ENCODE peak calls at places on chromosomes 4 and X, in four cellular contexts. A is ovary, Y is heart left ventricle, L is HCT116. G is an unnamed sample. For H3K27me3, the result is how much of the 10 kb centered on the place peaks cover.

GRCh38 chr4:7766086-7766485 is 173.6 kb downstream of the AFAP1 start:
- DNase-seq in A (no peak), L (no peak), Y (no peak), G (no peak)

GRCh38 chr4:98027827-98028226 is 115.4 kb downstream of the STPG2 start:
- DNase-seq in L (peak), A (no peak), Y (no peak), G (no peak)

GRCh38 chrX:7147431-7147977 is at the start of gene STS:
- DNase-seq in L (no peak), A (peak), Y (peak), G (peak)

GRCh38 chrX:10077425-10078188 is 79.2 kb upstream of the CLCN4 start:
- DNase-seq in A (no peak), L (no peak), Y (no peak), G (no peak)

GRCh38 chr4:23382880-23383279 is 507.0 kb downstream of the PPARGC1A start:
- DNase-seq in L (no peak), Y (no peak), A (no peak), G (no peak)

GRCh38 chrX:29913647-29914046 is 301.7 kb upstream of the MAGEB2 start:
- DNase-seq in L (no peak), Y (no peak), A (no peak), G (no peak)

GRCh38 chr4:38313175-38313574 is 350.8 kb upstream of the KLF3 start:
- DNase-seq in L (no peak), A (no peak), Y (no peak), G (no peak)

GRCh38 chr4:21915761-21916160 is 32.8 kb downstream of the KCNIP4 start:
- DNase-seq in A (no peak), L (no peak), Y (no peak), G (no peak)

GRCh38 chr4:8607603-8608481 is 15.3 kb downstream of the CPZ start:
- DNase-seq in L (no peak), A (peak), Y (no peak), G (no peak)

DNA sequence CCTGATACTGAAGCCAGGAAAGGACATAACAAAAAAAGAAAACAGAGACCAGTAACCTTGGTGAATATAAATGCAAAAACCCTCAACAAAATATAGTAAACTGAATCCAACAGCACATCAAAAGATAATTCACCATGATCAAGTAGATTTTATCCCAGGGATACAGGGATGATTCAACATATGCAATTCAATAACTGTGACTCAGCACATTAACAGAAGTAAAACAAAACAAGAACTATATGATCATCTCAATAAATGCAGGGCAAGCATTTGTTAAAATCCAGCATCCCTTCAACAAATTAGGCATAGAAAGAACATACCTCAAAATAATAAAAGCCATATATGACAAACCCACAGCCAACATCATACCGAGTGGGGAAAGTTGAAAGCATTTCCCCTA is 112.0 kb downstream of the HHIP start:
- DNase-seq in A (no peak), Y (no peak), L (no peak), G (no peak)
- H3K4me3 ChIP-seq in A (no peak), Y (no peak), L (no peak), G (no peak)

DNA sequence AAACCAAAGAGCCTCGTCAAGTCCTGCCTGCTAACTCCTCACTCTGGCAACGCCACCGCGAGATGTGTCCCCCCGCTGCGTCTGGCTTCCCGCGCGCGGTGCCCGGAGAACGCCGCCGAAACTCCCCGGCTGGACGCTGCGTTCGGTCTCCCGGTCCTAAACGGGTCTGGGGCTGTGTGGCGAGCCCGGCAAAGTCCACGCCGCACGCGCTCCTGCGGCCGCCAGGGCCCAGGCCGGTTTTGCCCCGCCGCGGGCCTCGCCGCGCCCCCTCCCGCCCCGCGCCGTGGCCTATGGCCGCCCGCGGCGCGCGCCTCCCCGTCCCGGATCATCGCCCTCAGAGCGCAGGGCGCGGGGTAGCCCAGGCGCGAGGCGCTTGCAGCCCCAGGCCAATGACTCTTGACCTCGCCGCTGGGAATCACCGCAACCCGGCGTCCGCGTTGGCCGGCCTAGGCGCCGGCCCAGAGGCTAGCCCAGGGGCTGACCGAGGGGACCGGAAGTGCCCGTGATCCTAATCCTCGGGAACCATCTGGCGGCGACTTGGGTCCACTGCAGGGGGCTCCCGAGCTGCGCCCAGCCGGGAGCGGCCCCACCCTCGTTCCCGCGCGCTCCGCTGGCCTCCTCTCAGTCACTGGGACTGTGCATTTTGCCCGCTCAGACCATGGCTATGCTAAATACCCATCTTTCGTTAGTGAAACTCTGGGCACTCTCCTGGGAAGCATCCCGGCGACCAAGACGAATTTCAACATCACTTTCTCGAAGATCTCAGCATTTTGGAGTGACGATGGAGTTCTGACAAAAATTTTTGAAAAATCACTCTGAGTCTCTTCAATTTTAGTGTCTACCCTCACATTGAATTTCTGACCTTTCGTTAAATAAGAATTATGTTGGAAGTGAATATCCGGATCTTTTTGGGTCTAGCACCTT is at the start of gene AADAT:
- DNase-seq in Y (peak), L (peak), A (peak), G (peak)
- TF ChIP-seq POLR2A in Y (no peak), L (peak), A (no peak), G (no peak)

GRCh38 chr4:114383721-114384120 is 214.9 kb upstream of the UGT8 start:
- DNase-seq in A (no peak), L (peak), Y (no peak), G (no peak)
- H3K27me3 ChIP-seq in A (under half), L (under half), Y (under half), G (under half)

DNA sequence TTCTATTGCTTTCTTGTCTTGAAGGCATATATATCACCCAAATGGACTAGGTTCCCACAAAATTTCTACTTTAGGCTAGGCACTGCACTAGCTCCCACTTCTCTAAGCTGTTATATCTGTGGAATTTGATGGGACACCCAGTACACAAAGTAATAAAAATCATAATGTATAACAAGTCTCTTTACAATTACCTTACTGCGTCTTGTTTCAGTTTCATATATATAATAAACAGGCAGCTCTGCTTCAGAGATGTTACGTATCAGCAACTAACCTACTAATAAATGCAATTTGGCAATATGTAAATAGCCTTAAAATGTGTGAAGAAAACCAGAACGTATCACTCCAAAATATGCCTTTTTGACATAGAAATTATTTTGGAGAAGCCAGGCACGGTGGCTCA is 42.0 kb upstream of the UGDH start:
- DNase-seq in L (no peak), A (no peak), Y (no peak), G (no peak)
- H3K4me3 ChIP-seq in L (no peak), A (no peak), Y (no peak), G (no peak)

DNA sequence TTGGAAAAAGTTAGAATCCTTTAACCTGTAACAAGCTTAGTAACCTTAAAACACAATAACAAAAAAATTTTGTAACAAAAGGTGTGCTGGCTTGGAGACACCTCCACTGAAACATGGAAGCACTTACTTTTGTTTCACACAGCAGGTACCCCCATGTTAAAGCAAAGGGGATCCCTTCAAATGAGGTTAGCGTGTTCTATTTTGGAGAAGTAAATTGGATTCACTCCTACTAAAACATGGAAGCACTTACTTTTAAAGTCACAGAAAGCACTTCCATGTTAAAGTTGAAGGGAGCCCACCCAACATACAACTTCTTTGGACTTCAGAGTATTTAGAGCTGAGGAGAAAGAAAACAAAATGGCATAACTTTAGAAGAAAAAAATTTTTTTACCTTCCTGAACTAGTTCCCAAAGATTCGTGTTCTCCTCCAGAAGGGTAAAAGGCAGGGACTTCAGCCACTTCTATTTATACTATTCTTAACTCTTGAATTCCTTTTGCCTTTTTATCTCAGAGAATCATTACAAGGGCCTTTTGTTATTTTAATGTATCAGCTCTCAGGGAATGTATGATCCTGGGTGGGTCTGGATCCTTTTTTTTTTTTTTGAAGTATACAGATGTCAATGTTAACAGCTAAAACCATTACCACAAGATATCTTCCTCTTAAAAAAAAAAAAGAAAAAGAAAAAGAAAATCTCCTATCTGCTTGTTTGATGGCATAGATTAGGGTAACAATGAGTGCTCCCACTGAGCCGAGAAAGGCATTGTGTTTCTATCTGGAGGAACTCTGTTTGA is 11.5 kb downstream of the LARP7 start:
- DNase-seq in Y (no peak), L (no peak), A (no peak), G (no peak)
- TF ChIP-seq POLR2A in Y (no peak), L (no peak), A (no peak), G (no peak)

GRCh38 chrX:131066237-131066636 is 8.1 kb downstream of the ARHGAP36 start:
- DNase-seq in Y (no peak), L (no peak), A (no peak), G (no peak)
- H3K27me3 ChIP-seq in Y (under half), L (under half), A (under half), G (under half)